ENCODE peak calls at places on chromosomes 2 and 18, in nine cellular contexts. One of them, this sample, is unnamed. For H3K9me3, the result is how much of the 10 kb centered on the place peaks cover.

GRCh38 chr2:176817061-176817565 is 395.5 kb upstream of the HNRNPA3 start:
- DNase-seq in ovary: no peak
- DNase-seq in breast epithelium: no peak
- DNase-seq in tibial nerve: no peak
- DNase-seq in PC-3: peak
- DNase-seq in transverse colon: no peak
- DNase-seq in mammary epithelial cell: no peak
- DNase-seq in left ventricle myocardium inferior: no peak
- DNase-seq in HepG2: no peak
- DNase-seq in this sample: no peak

GRCh38 chr2:82968381-82968780 is 1490.7 kb downstream of the SUCLG1 start:
- DNase-seq in ovary: no peak
- DNase-seq in breast epithelium: no peak
- DNase-seq in tibial nerve: no peak
- DNase-seq in PC-3: no peak
- DNase-seq in transverse colon: no peak
- DNase-seq in mammary epithelial cell: no peak
- DNase-seq in left ventricle myocardium inferior: no peak
- DNase-seq in HepG2: no peak
- DNase-seq in this sample: no peak

GRCh38 chr18:74541703-74542555 is 7.6 kb downstream of the CNDP1 start:
- DNase-seq in ovary: no peak
- DNase-seq in breast epithelium: peak
- DNase-seq in tibial nerve: no peak
- DNase-seq in PC-3: peak
- DNase-seq in transverse colon: peak
- DNase-seq in mammary epithelial cell: peak
- DNase-seq in left ventricle myocardium inferior: no peak
- DNase-seq in HepG2: peak
- DNase-seq in this sample: no peak

GRCh38 chr2:5495616-5496015 is 196.6 kb upstream of the SOX11 start:
- DNase-seq in ovary: no peak
- DNase-seq in breast epithelium: no peak
- DNase-seq in tibial nerve: no peak
- DNase-seq in PC-3: no peak
- DNase-seq in transverse colon: no peak
- DNase-seq in mammary epithelial cell: no peak
- DNase-seq in left ventricle myocardium inferior: no peak
- DNase-seq in HepG2: no peak
- DNase-seq in this sample: peak

GRCh38 chr2:83584674-83585073 is 874.4 kb downstream of the SUCLG1 start:
- DNase-seq in ovary: no peak
- DNase-seq in breast epithelium: no peak
- DNase-seq in tibial nerve: no peak
- DNase-seq in PC-3: no peak
- DNase-seq in transverse colon: no peak
- DNase-seq in mammary epithelial cell: no peak
- DNase-seq in left ventricle myocardium inferior: no peak
- DNase-seq in HepG2: no peak
- DNase-seq in this sample: no peak

GRCh38 chr2:233470007-233470687 is 96.4 kb downstream of the USP40 start:
- DNase-seq in ovary: peak
- DNase-seq in breast epithelium: no peak
- DNase-seq in tibial nerve: peak
- DNase-seq in PC-3: no peak
- DNase-seq in transverse colon: peak
- DNase-seq in mammary epithelial cell: no peak
- DNase-seq in left ventricle myocardium inferior: peak
- DNase-seq in HepG2: no peak
- DNase-seq in this sample: no peak

GRCh38 chr2:148586528-148587128 is 57.9 kb upstream of the EPC2 start:
- DNase-seq in ovary: no peak
- DNase-seq in breast epithelium: no peak
- DNase-seq in tibial nerve: no peak
- DNase-seq in PC-3: no peak
- DNase-seq in transverse colon: no peak
- DNase-seq in mammary epithelial cell: no peak
- DNase-seq in left ventricle myocardium inferior: no peak
- DNase-seq in HepG2: no peak
- DNase-seq in this sample: no peak

GRCh38 chr2:10501980-10502802 is 54.1 kb upstream of the ODC1 start:
- DNase-seq in ovary: no peak
- DNase-seq in breast epithelium: peak
- DNase-seq in tibial nerve: no peak
- DNase-seq in PC-3: no peak
- DNase-seq in transverse colon: no peak
- DNase-seq in mammary epithelial cell: no peak
- DNase-seq in left ventricle myocardium inferior: no peak
- DNase-seq in HepG2: no peak
- DNase-seq in this sample: no peak

GRCh38 chr18:70228546-70228945 is 23.1 kb upstream of the RTTN start:
- DNase-seq in ovary: no peak
- DNase-seq in breast epithelium: no peak
- DNase-seq in tibial nerve: no peak
- DNase-seq in PC-3: no peak
- DNase-seq in transverse colon: no peak
- DNase-seq in mammary epithelial cell: peak
- DNase-seq in left ventricle myocardium inferior: no peak
- DNase-seq in HepG2: no peak
- DNase-seq in this sample: no peak

GRCh38 chr2:171083426-171083825 is 77.3 kb downstream of the TLK1 start:
- DNase-seq in ovary: no peak
- DNase-seq in breast epithelium: no peak
- DNase-seq in tibial nerve: no peak
- DNase-seq in PC-3: no peak
- DNase-seq in transverse colon: no peak
- DNase-seq in mammary epithelial cell: no peak
- DNase-seq in left ventricle myocardium inferior: no peak
- DNase-seq in HepG2: no peak
- DNase-seq in this sample: no peak

GRCh38 chr2:157093666-157094065 is 163.8 kb upstream of the GALNT5 start:
- DNase-seq in ovary: no peak
- DNase-seq in breast epithelium: no peak
- DNase-seq in tibial nerve: no peak
- DNase-seq in PC-3: peak
- DNase-seq in transverse colon: no peak
- DNase-seq in mammary epithelial cell: no peak
- DNase-seq in left ventricle myocardium inferior: no peak
- DNase-seq in HepG2: no peak
- DNase-seq in this sample: no peak

GRCh38 chr2:45184606-45185005 is 175.4 kb upstream of the SIX2 start:
- DNase-seq in ovary: no peak
- DNase-seq in breast epithelium: no peak
- DNase-seq in tibial nerve: no peak
- DNase-seq in PC-3: peak
- DNase-seq in transverse colon: no peak
- DNase-seq in mammary epithelial cell: peak
- DNase-seq in left ventricle myocardium inferior: no peak
- DNase-seq in HepG2: no peak
- DNase-seq in this sample: no peak

DNA sequence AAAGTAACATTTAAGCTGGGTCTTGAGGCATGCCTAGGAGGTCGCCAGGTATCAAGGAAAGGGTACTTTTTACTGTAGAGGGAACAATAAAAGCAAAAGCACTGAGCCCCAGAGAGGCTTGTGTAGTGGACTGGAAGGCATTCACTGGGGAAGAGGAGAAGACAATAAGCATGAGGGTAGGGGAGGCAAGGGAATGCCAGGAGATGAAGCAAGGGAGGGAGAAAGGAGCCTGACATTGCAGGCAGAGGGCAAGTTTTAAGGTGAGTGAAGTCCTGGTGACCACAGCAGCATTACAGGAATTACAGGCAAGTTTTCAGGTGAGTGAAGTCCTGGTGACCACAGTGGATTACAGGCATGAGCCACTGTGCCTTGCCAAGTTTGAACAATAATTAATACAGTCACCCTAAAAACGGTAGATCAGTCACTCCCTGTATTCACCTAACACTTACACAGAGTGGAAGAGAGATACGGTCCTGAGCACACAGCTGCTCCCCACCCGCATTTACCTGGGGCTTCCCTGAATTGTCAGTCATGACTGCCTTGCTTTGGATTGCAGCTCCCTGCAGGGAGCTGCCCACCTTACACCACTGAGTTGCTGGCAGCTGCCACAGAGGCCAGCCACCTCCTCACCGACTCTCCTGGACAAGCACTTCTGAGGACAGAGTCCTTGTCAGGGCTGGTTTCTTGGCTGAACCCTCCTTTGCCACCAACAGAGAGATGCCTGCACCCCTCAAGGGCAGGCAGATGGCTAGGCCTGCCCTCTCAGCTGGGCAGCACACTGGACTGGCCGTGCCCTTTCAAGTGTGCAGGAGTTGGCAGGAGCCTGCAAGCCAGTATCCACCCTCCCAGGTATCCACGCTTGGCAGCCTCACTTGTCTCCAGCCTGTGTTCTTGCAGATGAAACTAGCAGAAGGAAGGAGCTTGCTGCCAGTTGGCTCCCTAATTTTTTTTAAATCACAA is 153.2 kb upstream of the MSH6 start:
- DNase-seq in ovary: no peak
- DNase-seq in breast epithelium: no peak
- DNase-seq in tibial nerve: no peak
- DNase-seq in PC-3: no peak
- DNase-seq in transverse colon: no peak
- DNase-seq in mammary epithelial cell: no peak
- DNase-seq in left ventricle myocardium inferior: no peak
- DNase-seq in HepG2: no peak
- DNase-seq in this sample: peak
- H3K9me3 ChIP-seq in ovary: under half
- H3K9me3 ChIP-seq in breast epithelium: under half
- H3K9me3 ChIP-seq in tibial nerve: under half
- H3K9me3 ChIP-seq in PC-3: under half
- H3K9me3 ChIP-seq in transverse colon: under half
- H3K9me3 ChIP-seq in mammary epithelial cell: under half
- H3K9me3 ChIP-seq in left ventricle myocardium inferior: under half
- H3K9me3 ChIP-seq in HepG2: under half
- H3K9me3 ChIP-seq in this sample: under half

GRCh38 chr2:190216829-190217228 is 102.8 kb downstream of the HIBCH start:
- DNase-seq in ovary: peak
- DNase-seq in breast epithelium: no peak
- DNase-seq in tibial nerve: no peak
- DNase-seq in PC-3: no peak
- DNase-seq in transverse colon: peak
- DNase-seq in mammary epithelial cell: no peak
- DNase-seq in left ventricle myocardium inferior: peak
- DNase-seq in HepG2: peak
- DNase-seq in this sample: peak
- TF ChIP-seq CTCF in ovary: no peak
- TF ChIP-seq CTCF in breast epithelium: no peak
- TF ChIP-seq CTCF in tibial nerve: no peak
- TF ChIP-seq CTCF in PC-3: no peak
- TF ChIP-seq CTCF in transverse colon: no peak
- TF ChIP-seq CTCF in mammary epithelial cell: no peak
- TF ChIP-seq CTCF in left ventricle myocardium inferior: no peak
- TF ChIP-seq CTCF in HepG2: no peak
- TF ChIP-seq CTCF in this sample: no peak

GRCh38 chr2:12020833-12021469 is 274.5 kb downstream of the LPIN1 start:
- DNase-seq in ovary: no peak
- DNase-seq in breast epithelium: no peak
- DNase-seq in tibial nerve: no peak
- DNase-seq in PC-3: no peak
- DNase-seq in transverse colon: no peak
- DNase-seq in mammary epithelial cell: no peak
- DNase-seq in left ventricle myocardium inferior: no peak
- DNase-seq in HepG2: no peak
- DNase-seq in this sample: no peak
- H3K9me3 ChIP-seq in ovary: under half
- H3K9me3 ChIP-seq in breast epithelium: under half
- H3K9me3 ChIP-seq in tibial nerve: under half
- H3K9me3 ChIP-seq in PC-3: under half
- H3K9me3 ChIP-seq in transverse colon: under half
- H3K9me3 ChIP-seq in mammary epithelial cell: under half
- H3K9me3 ChIP-seq in left ventricle myocardium inferior: under half
- H3K9me3 ChIP-seq in HepG2: under half
- H3K9me3 ChIP-seq in this sample: under half

GRCh38 chr18:51196116-51196810 is 1.2 kb downstream of the MEX3C start:
- DNase-seq in ovary: peak
- DNase-seq in breast epithelium: peak
- DNase-seq in tibial nerve: peak
- DNase-seq in PC-3: no peak
- DNase-seq in transverse colon: peak
- DNase-seq in mammary epithelial cell: no peak
- DNase-seq in left ventricle myocardium inferior: peak
- DNase-seq in HepG2: no peak
- DNase-seq in this sample: peak

GRCh38 chr18:51195602-51196115 is 1.8 kb downstream of the MEX3C start:
- DNase-seq in ovary: no peak
- DNase-seq in breast epithelium: peak
- DNase-seq in tibial nerve: no peak
- DNase-seq in PC-3: peak
- DNase-seq in transverse colon: peak
- DNase-seq in mammary epithelial cell: peak
- DNase-seq in left ventricle myocardium inferior: no peak
- DNase-seq in HepG2: peak
- DNase-seq in this sample: peak

GRCh38 chr18:51196811-51197660 is 445 bp downstream of the MEX3C start:
- DNase-seq in ovary: peak
- DNase-seq in breast epithelium: peak
- DNase-seq in tibial nerve: no peak
- DNase-seq in PC-3: no peak
- DNase-seq in transverse colon: peak
- DNase-seq in mammary epithelial cell: peak
- DNase-seq in left ventricle myocardium inferior: peak
- DNase-seq in HepG2: no peak
- DNase-seq in this sample: peak

GRCh38 chr18:51195086-51195601 is 2.3 kb downstream of the MEX3C start:
- DNase-seq in ovary: no peak
- DNase-seq in breast epithelium: no peak
- DNase-seq in tibial nerve: no peak
- DNase-seq in PC-3: no peak
- DNase-seq in transverse colon: no peak
- DNase-seq in mammary epithelial cell: no peak
- DNase-seq in left ventricle myocardium inferior: no peak
- DNase-seq in HepG2: no peak
- DNase-seq in this sample: no peak

DNA sequence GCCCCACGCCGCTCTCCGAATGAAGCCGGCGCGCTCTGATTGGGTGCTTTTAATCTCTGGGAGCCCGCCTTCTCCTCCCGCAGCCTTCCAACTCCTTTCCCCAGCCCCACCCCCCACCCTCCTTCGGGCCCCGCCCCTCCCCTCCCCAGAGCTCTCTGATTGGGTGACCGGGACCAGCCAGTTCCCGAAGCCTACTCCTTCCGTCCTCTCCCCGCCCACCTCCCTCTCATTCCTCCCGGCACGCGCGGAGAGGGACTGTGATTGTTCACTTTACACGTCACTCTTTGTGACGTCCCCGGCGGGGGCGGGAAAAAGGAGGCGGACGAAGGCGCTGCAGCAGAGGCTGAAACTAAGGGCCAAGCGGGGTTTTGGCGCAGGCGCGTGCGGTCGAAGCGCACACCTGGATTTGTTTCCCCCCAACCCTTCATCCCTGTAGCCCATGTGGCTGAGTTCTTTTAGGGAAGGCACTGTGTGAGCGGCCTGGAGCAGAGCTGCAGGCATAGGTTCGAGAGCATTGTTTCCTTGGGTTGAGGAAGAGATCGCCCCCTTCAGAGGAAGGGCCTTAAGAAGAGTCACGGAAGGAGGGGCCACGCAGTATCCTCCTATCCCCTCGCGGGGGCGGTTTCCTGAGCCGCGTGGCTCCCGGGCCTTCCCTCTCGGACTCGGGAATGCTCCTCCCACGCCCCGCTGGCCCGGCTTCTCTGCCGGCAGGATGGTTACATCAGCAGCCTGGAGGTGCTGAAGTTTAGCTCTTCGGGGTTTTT is at the start of gene MEX3C:
- DNase-seq in ovary: peak
- DNase-seq in breast epithelium: peak
- DNase-seq in tibial nerve: peak
- DNase-seq in PC-3: peak
- DNase-seq in transverse colon: peak
- DNase-seq in mammary epithelial cell: peak
- DNase-seq in left ventricle myocardium inferior: peak
- DNase-seq in HepG2: peak
- DNase-seq in this sample: peak
- TF ChIP-seq CTCF in ovary: peak
- TF ChIP-seq CTCF in breast epithelium: peak
- TF ChIP-seq CTCF in tibial nerve: no peak
- TF ChIP-seq CTCF in PC-3: no peak
- TF ChIP-seq CTCF in transverse colon: peak
- TF ChIP-seq CTCF in mammary epithelial cell: peak
- TF ChIP-seq CTCF in left ventricle myocardium inferior: peak
- TF ChIP-seq CTCF in HepG2: peak
- TF ChIP-seq CTCF in this sample: no peak

This sample was measured in thyroid gland.